ENCODE peak calls at places on chromosomes 6 and 20, in four cellular contexts. One of them, this sample, is unnamed.

GRCh38 chr6:85118233-85118632 is 331.6 kb upstream of the NT5E start:
- DNase-seq in sigmoid colon: no peak
- DNase-seq in RWPE1: no peak
- DNase-seq in activated T-cell treated with anti-CD3 and anti-CD28 coated beads for 4 hours: no peak
- DNase-seq in this sample: no peak

GRCh38 chr20:59835448-59836395 is 97.7 kb downstream of the SYCP2 start:
- DNase-seq in sigmoid colon: peak
- DNase-seq in activated T-cell treated with anti-CD3 and anti-CD28 coated beads for 4 hours: no peak
- DNase-seq in RWPE1: peak
- DNase-seq in this sample: peak

GRCh38 chr6:36247691-36248090 is 22.2 kb upstream of the PNPLA1 start:
- DNase-seq in activated T-cell treated with anti-CD3 and anti-CD28 coated beads for 4 hours: no peak
- DNase-seq in RWPE1: no peak
- DNase-seq in sigmoid colon: no peak
- DNase-seq in this sample: no peak

GRCh38 chr6:29828471-29828797 is 809 bp downstream of the HLA-G start:
- DNase-seq in sigmoid colon: no peak
- DNase-seq in RWPE1: no peak
- DNase-seq in activated T-cell treated with anti-CD3 and anti-CD28 coated beads for 4 hours: peak
- DNase-seq in this sample: no peak

GRCh38 chr6:14965340-14966102 is 280.3 kb upstream of the JARID2 start:
- DNase-seq in activated T-cell treated with anti-CD3 and anti-CD28 coated beads for 4 hours: no peak
- DNase-seq in sigmoid colon: no peak
- DNase-seq in RWPE1: no peak
- DNase-seq in this sample: no peak

GRCh38 chr6:99589290-99589672 is 17.4 kb upstream of the PRDM13 start:
- DNase-seq in RWPE1: no peak
- DNase-seq in sigmoid colon: peak
- DNase-seq in activated T-cell treated with anti-CD3 and anti-CD28 coated beads for 4 hours: no peak
- DNase-seq in this sample: no peak

GRCh38 chr6:138987299-138987642 is 782 bp downstream of the REPS1 start:
- DNase-seq in RWPE1: no peak
- DNase-seq in sigmoid colon: peak
- DNase-seq in activated T-cell treated with anti-CD3 and anti-CD28 coated beads for 4 hours: no peak
- DNase-seq in this sample: no peak

GRCh38 chr20:5402903-5403531 is 86.3 kb upstream of the PROKR2 start:
- DNase-seq in activated T-cell treated with anti-CD3 and anti-CD28 coated beads for 4 hours: no peak
- DNase-seq in sigmoid colon: no peak
- DNase-seq in RWPE1: peak
- DNase-seq in this sample: no peak

GRCh38 chr6:157867155-157867559 is 44.1 kb downstream of the SNX9 start:
- DNase-seq in activated T-cell treated with anti-CD3 and anti-CD28 coated beads for 4 hours: no peak
- DNase-seq in RWPE1: peak
- DNase-seq in sigmoid colon: no peak
- DNase-seq in this sample: no peak

GRCh38 chr6:139577124-139577800 is 202.8 kb upstream of the CITED2 start:
- DNase-seq in activated T-cell treated with anti-CD3 and anti-CD28 coated beads for 4 hours: no peak
- DNase-seq in RWPE1: no peak
- DNase-seq in sigmoid colon: no peak
- DNase-seq in this sample: no peak

GRCh38 chr20:9442858-9443257 is 71.5 kb upstream of the LAMP5 start:
- DNase-seq in RWPE1: no peak
- DNase-seq in activated T-cell treated with anti-CD3 and anti-CD28 coated beads for 4 hours: no peak
- DNase-seq in sigmoid colon: no peak
- DNase-seq in this sample: no peak

GRCh38 chr6:32796848-32797776 is 19.7 kb downstream of the HLA-DOB start:
- DNase-seq in sigmoid colon: peak
- DNase-seq in RWPE1: peak
- DNase-seq in activated T-cell treated with anti-CD3 and anti-CD28 coated beads for 4 hours: peak
- DNase-seq in this sample: peak

GRCh38 chr6:55882731-55883595 is 7.6 kb upstream of the BMP5 start:
- DNase-seq in activated T-cell treated with anti-CD3 and anti-CD28 coated beads for 4 hours: no peak
- DNase-seq in sigmoid colon: no peak
- DNase-seq in RWPE1: peak
- DNase-seq in this sample: no peak

GRCh38 chr6:148565931-148566663 is 180.7 kb upstream of the UST start:
- DNase-seq in RWPE1: peak
- DNase-seq in sigmoid colon: no peak
- DNase-seq in activated T-cell treated with anti-CD3 and anti-CD28 coated beads for 4 hours: no peak
- DNase-seq in this sample: no peak

GRCh38 chr20:34861386-34862084 is 11.1 kb downstream of the GGT7 start:
- DNase-seq in activated T-cell treated with anti-CD3 and anti-CD28 coated beads for 4 hours: no peak
- DNase-seq in RWPE1: peak
- DNase-seq in sigmoid colon: no peak
- DNase-seq in this sample: no peak

GRCh38 chr20:63590218-63591146 is 16.4 kb upstream of the HELZ2 start:
- DNase-seq in RWPE1: no peak
- DNase-seq in sigmoid colon: no peak
- DNase-seq in activated T-cell treated with anti-CD3 and anti-CD28 coated beads for 4 hours: no peak
- DNase-seq in this sample: no peak

GRCh38 chr6:122853259-122853995 is 64.4 kb downstream of the SMPDL3A start:
- DNase-seq in RWPE1: no peak
- DNase-seq in activated T-cell treated with anti-CD3 and anti-CD28 coated beads for 4 hours: no peak
- DNase-seq in sigmoid colon: no peak
- DNase-seq in this sample: no peak

GRCh38 chr6:74208239-74208638 is 512.2 kb downstream of the CD109 start:
- DNase-seq in sigmoid colon: no peak
- DNase-seq in activated T-cell treated with anti-CD3 and anti-CD28 coated beads for 4 hours: no peak
- DNase-seq in RWPE1: no peak
- DNase-seq in this sample: no peak

GRCh38 chr6:165218816-165219215 is 90.6 kb downstream of the C6orf118 start:
- DNase-seq in RWPE1: peak
- DNase-seq in sigmoid colon: no peak
- DNase-seq in activated T-cell treated with anti-CD3 and anti-CD28 coated beads for 4 hours: no peak
- DNase-seq in this sample: no peak

GRCh38 chr20:11159728-11160127 is 485.9 kb upstream of the JAG1 start:
- DNase-seq in activated T-cell treated with anti-CD3 and anti-CD28 coated beads for 4 hours: no peak
- DNase-seq in sigmoid colon: peak
- DNase-seq in RWPE1: no peak
- DNase-seq in this sample: no peak

GRCh38 chr20:49676581-49677291 is 36.9 kb downstream of the B4GALT5 start:
- DNase-seq in RWPE1: peak
- DNase-seq in sigmoid colon: no peak
- DNase-seq in activated T-cell treated with anti-CD3 and anti-CD28 coated beads for 4 hours: no peak
- DNase-seq in this sample: no peak

GRCh38 chr6:73722318-73723060 is 26.5 kb downstream of the CD109 start:
- DNase-seq in activated T-cell treated with anti-CD3 and anti-CD28 coated beads for 4 hours: no peak
- DNase-seq in sigmoid colon: no peak
- DNase-seq in RWPE1: peak
- DNase-seq in this sample: no peak

GRCh38 chr20:44089987-44090674 is 96.9 kb downstream of the JPH2 start:
- DNase-seq in RWPE1: peak
- DNase-seq in activated T-cell treated with anti-CD3 and anti-CD28 coated beads for 4 hours: no peak
- DNase-seq in sigmoid colon: peak
- DNase-seq in this sample: no peak

GRCh38 chr20:17542993-17543412 is 11.8 kb upstream of the BFSP1 start:
- DNase-seq in sigmoid colon: no peak
- DNase-seq in RWPE1: no peak
- DNase-seq in activated T-cell treated with anti-CD3 and anti-CD28 coated beads for 4 hours: no peak
- DNase-seq in this sample: no peak

GRCh38 chr6:40352527-40353170 is 234.5 kb downstream of the LRFN2 start:
- DNase-seq in RWPE1: no peak
- DNase-seq in activated T-cell treated with anti-CD3 and anti-CD28 coated beads for 4 hours: no peak
- DNase-seq in sigmoid colon: no peak
- DNase-seq in this sample: no peak

GRCh38 chr20:50191065-50191565 is 485 bp downstream of the CEBPB start:
- DNase-seq in RWPE1: peak
- DNase-seq in activated T-cell treated with anti-CD3 and anti-CD28 coated beads for 4 hours: peak
- DNase-seq in sigmoid colon: no peak
- DNase-seq in this sample: no peak

GRCh38 chr6:117910549-117910948 is 3.5 kb downstream of the SLC35F1 start:
- DNase-seq in sigmoid colon: no peak
- DNase-seq in activated T-cell treated with anti-CD3 and anti-CD28 coated beads for 4 hours: no peak
- DNase-seq in RWPE1: no peak
- DNase-seq in this sample: no peak

GRCh38 chr6:158869010-158869603 is 49.9 kb upstream of the EZR start:
- DNase-seq in sigmoid colon: no peak
- DNase-seq in activated T-cell treated with anti-CD3 and anti-CD28 coated beads for 4 hours: no peak
- DNase-seq in RWPE1: no peak
- DNase-seq in this sample: peak

GRCh38 chr6:132964868-132965382 is 150.6 kb downstream of the RPS12 start:
- DNase-seq in RWPE1: no peak
- DNase-seq in sigmoid colon: no peak
- DNase-seq in activated T-cell treated with anti-CD3 and anti-CD28 coated beads for 4 hours: no peak
- DNase-seq in this sample: no peak

GRCh38 chr20:21105429-21106170 is 558 bp downstream of the LINC00237 start:
- DNase-seq in sigmoid colon: no peak
- DNase-seq in activated T-cell treated with anti-CD3 and anti-CD28 coated beads for 4 hours: no peak
- DNase-seq in RWPE1: no peak
- DNase-seq in this sample: no peak

GRCh38 chr6:7176208-7176607 is 68.4 kb downstream of the RREB1 start:
- DNase-seq in activated T-cell treated with anti-CD3 and anti-CD28 coated beads for 4 hours: no peak
- DNase-seq in RWPE1: no peak
- DNase-seq in sigmoid colon: no peak
- DNase-seq in this sample: no peak

GRCh38 chr20:16351415-16351814 is 221.8 kb downstream of the KIF16B start:
- DNase-seq in activated T-cell treated with anti-CD3 and anti-CD28 coated beads for 4 hours: no peak
- DNase-seq in RWPE1: no peak
- DNase-seq in sigmoid colon: no peak
- DNase-seq in this sample: peak